ENCODE peak calls at places on chromosomes 13 and 19, in six cellular contexts. N is cardiac fibroblast, V is bronchial epithelial cell, K is endothelial cell, H is neural crest cell, L is germinal center. M is an unnamed sample.

GRCh38 chr13:76764916-76765315 is 121.3 kb downstream of the KCTD12 start:
- DNase-seq in N (no peak), V (no peak), K (no peak), H (no peak), L (no peak), M (no peak)

GRCh38 chr13:81142306-81142999 is 801.5 kb upstream of the SPRY2 start:
- DNase-seq in N (no peak), V (no peak), K (no peak), H (no peak), L (no peak), M (no peak)

GRCh38 chr19:40078377-40078776 is 12.4 kb downstream of the ZNF780A start:
- DNase-seq in N (no peak), V (no peak), K (no peak), H (no peak), L (no peak), M (no peak)

GRCh38 chr19:34837262-34837661 is 64.2 kb upstream of the ZNF599 start:
- DNase-seq in N (peak), V (no peak), K (peak), H (no peak), L (no peak), M (no peak)

GRCh38 chr13:72314210-72314609 is 413.2 kb downstream of the MZT1 start:
- DNase-seq in N (no peak), V (no peak), K (no peak), H (no peak), L (no peak), M (no peak)

GRCh38 chr13:114000151-114001040 is 26.5 kb upstream of the C13orf46 start:
- DNase-seq in N (no peak), V (no peak), K (no peak), H (no peak), L (no peak), M (no peak)

GRCh38 chr19:49064768-49065611 is at the start of gene NTF4:
- DNase-seq in N (peak), V (peak), K (peak), H (peak), L (no peak), M (no peak)

GRCh38 chr13:83024955-83025594 is 857.2 kb downstream of the SLITRK1 start:
- DNase-seq in N (peak), V (no peak), K (no peak), H (no peak), L (no peak), M (no peak)

GRCh38 chr19:39032164-39032918 is at the start of gene FBXO27:
- DNase-seq in N (no peak), V (peak), K (peak), H (peak), L (peak), M (no peak)

GRCh38 chr13:36904219-36904618 is 15.8 kb downstream of the SMAD9 start:
- DNase-seq in N (no peak), V (no peak), K (no peak), H (no peak), L (no peak), M (no peak)

GRCh38 chr19:1699998-1700732 is 47.8 kb upstream of the TCF3 start:
- DNase-seq in N (no peak), V (no peak), K (no peak), H (no peak), L (no peak), M (no peak)

GRCh38 chr19:46192990-46193650 is 36.4 kb upstream of the IGFL1 start:
- DNase-seq in N (peak), V (peak), K (no peak), H (no peak), L (no peak), M (no peak)

GRCh38 chr19:33261511-33262192 is 36.0 kb upstream of the SLC7A10 start:
- DNase-seq in N (no peak), V (no peak), K (no peak), H (no peak), L (no peak), M (no peak)

GRCh38 chr13:25688524-25688923 is 316.8 kb downstream of the ATP8A2 start:
- DNase-seq in N (no peak), V (no peak), K (no peak), H (no peak), L (no peak), M (no peak)